ENCODE peak calls at places on chromosomes 13 and 19, in five cellular contexts. D is PC-3, Y is epithelial cell of esophagus, V is posterior cingulate gyrus, O is tibial artery. E is an unnamed sample.

GRCh38 chr13:32940601-32941000 is 75.6 kb upstream of the KL start:
- DNase-seq in D (no peak), Y (no peak), O (no peak), V (peak), E (no peak)

GRCh38 chr13:30652746-30653145 is 35.0 kb downstream of the USPL1 start:
- DNase-seq in V (no peak), Y (no peak), O (no peak), D (no peak), E (no peak)

GRCh38 chr19:37317403-37318209 is 53.3 kb upstream of the ZNF527 start:
- DNase-seq in D (peak), O (peak), V (peak), Y (peak), E (peak)

GRCh38 chr19:50644315-50644915 is 4.7 kb upstream of the SYT3 start:
- DNase-seq in V (no peak), O (no peak), D (no peak), Y (no peak), E (no peak)

GRCh38 chr13:36979361-36980040 is 19.6 kb downstream of the ALG5 start:
- DNase-seq in D (no peak), O (no peak), V (no peak), Y (no peak), E (no peak)

GRCh38 chr13:44932850-44933251 is 56.4 kb downstream of the NUFIP1 start:
- DNase-seq in O (no peak), V (no peak), Y (peak), D (peak), E (no peak)

GRCh38 chr13:101053289-101053688 is 363.0 kb downstream of the NALCN start:
- DNase-seq in V (no peak), D (no peak), O (no peak), Y (no peak), E (no peak)

GRCh38 chr13:109088101-109088500 is 458.7 kb downstream of the MYO16 start:
- DNase-seq in D (no peak), O (no peak), Y (peak), V (no peak), E (no peak)

GRCh38 chr19:4009990-4010807 is 2.7 kb downstream of the PIAS4 start:
- DNase-seq in V (peak), O (no peak), D (no peak), Y (no peak), E (no peak)

GRCh38 chr13:98476106-98476505 is 100.8 kb downstream of the STK24 start:
- DNase-seq in Y (no peak), D (no peak), V (no peak), O (no peak), E (no peak)

GRCh38 chr13:57557979-57558529 is 73.5 kb upstream of the PCDH17 start:
- DNase-seq in V (no peak), O (no peak), Y (peak), D (peak), E (no peak)

GRCh38 chr13:110652755-110653154 is 37.4 kb downstream of the NAXD start:
- DNase-seq in V (peak), D (no peak), O (no peak), Y (no peak), E (no peak)

GRCh38 chr19:46963093-46963734 is 56.4 kb upstream of the NPAS1 start:
- DNase-seq in V (no peak), O (no peak), Y (no peak), D (peak), E (no peak)

GRCh38 chr19:48606463-48607358 is at the start of gene SPACA4:
- DNase-seq in Y (no peak), D (no peak), V (no peak), O (no peak), E (no peak)

GRCh38 chr19:2294377-2295335 is 12.7 kb upstream of the PEAK3 start:
- DNase-seq in Y (no peak), V (no peak), O (no peak), D (no peak), E (peak)

GRCh38 chr19:7467009-7467989 is 21.5 kb downstream of the PEX11G start:
- DNase-seq in Y (no peak), O (no peak), D (no peak), V (no peak), E (no peak)